ENCODE peak calls at places on chromosomes 5 and 9, in four cellular contexts. S, B, U and O are unnamed samples.

GRCh38 chr5:79242242-79243039 is 6.5 kb downstream of the JMY start:
- DNase-seq in S (no peak), B (no peak), U (no peak), O (no peak)

GRCh38 chr5:77768978-77769377 is 7.2 kb downstream of the TBCA start:
- DNase-seq in S (no peak), B (no peak), U (no peak), O (no peak)

GRCh38 chr9:137136926-137137607 is 1.9 kb upstream of the GRIN1 start:
- DNase-seq in S (no peak), B (no peak), U (peak), O (no peak)

GRCh38 chr5:93517828-93518227 is 63.2 kb downstream of the NR2F1-AS1 start:
- DNase-seq in S (no peak), B (no peak), U (no peak), O (no peak)

GRCh38 chr9:76599970-76600369 is 141.0 kb downstream of the GCNT1 start:
- DNase-seq in S (no peak), B (no peak), U (no peak), O (no peak)

GRCh38 chr9:129694265-129694664 is 28.8 kb downstream of the PRRX2 start:
- DNase-seq in S (no peak), B (no peak), U (no peak), O (no peak)

GRCh38 chr9:14441976-14442651 is 128.2 kb upstream of the NFIB start:
- DNase-seq in S (no peak), B (no peak), U (peak), O (no peak)

GRCh38 chr9:117664419-117664818 is 39.8 kb upstream of the TLR4 start:
- DNase-seq in S (no peak), B (no peak), U (no peak), O (no peak)

GRCh38 chr5:73031839-73032238 is 76.0 kb downstream of the FCHO2 start:
- DNase-seq in S (peak), B (no peak), U (no peak), O (peak)

GRCh38 chr5:90020575-90021535 is 388.7 kb downstream of the CETN3 start:
- DNase-seq in S (no peak), B (no peak), U (no peak), O (no peak)

GRCh38 chr9:114481789-114482188 is 23.5 kb downstream of the WHRN start:
- DNase-seq in S (no peak), B (no peak), U (no peak), O (no peak)

GRCh38 chr5:58902765-58903164 is 319.9 kb downstream of the RAB3C start:
- DNase-seq in S (no peak), B (no peak), U (no peak), O (no peak)

GRCh38 chr5:131622633-131623032 is 12.4 kb downstream of the RAPGEF6 start:
- DNase-seq in S (no peak), B (no peak), U (no peak), O (no peak)

GRCh38 chr9:133067006-133067405 is 5.2 kb downstream of the CEL start:
- DNase-seq in S (peak), B (no peak), U (no peak), O (peak)

GRCh38 chr9:97895695-97896332 is 26.5 kb downstream of the TRMO start:
- DNase-seq in S (no peak), B (no peak), U (peak), O (no peak)

GRCh38 chr5:10553476-10553875 is 10.4 kb upstream of the ANKRD33B start:
- DNase-seq in S (no peak), B (no peak), U (no peak), O (no peak)

GRCh38 chr9:106450549-106450948 is 412.4 kb upstream of the ZNF462 start:
- DNase-seq in S (no peak), B (no peak), U (no peak), O (peak)

GRCh38 chr5:15618938-15619337 is 119.0 kb downstream of the FBXL7 start:
- DNase-seq in S (no peak), B (no peak), U (no peak), O (no peak)

GRCh38 chr5:150723845-150724244 is 23.0 kb upstream of the RBM22 start:
- DNase-seq in S (no peak), B (no peak), U (no peak), O (no peak)

GRCh38 chr5:179802950-179803562 is 3.6 kb downstream of the MGAT4B start:
- DNase-seq in S (no peak), B (no peak), U (peak), O (no peak)

GRCh38 chr9:99130069-99130468 is 25.2 kb downstream of the TGFBR1 start:
- DNase-seq in S (no peak), B (no peak), U (peak), O (no peak)

GRCh38 chr5:107289030-107289714 is 381.6 kb downstream of the EFNA5 start:
- DNase-seq in S (no peak), B (no peak), U (no peak), O (no peak)

GRCh38 chr5:158824167-158824882 is 275.4 kb downstream of the EBF1 start:
- DNase-seq in S (no peak), B (no peak), U (no peak), O (no peak)

GRCh38 chr5:65766781-65767180 is 44.8 kb downstream of the NLN start:
- DNase-seq in S (no peak), B (no peak), U (no peak), O (no peak)

GRCh38 chr9:34647084-34647403 is 569 bp downstream of the GALT start:
- DNase-seq in S (no peak), B (no peak), U (no peak), O (no peak)

GRCh38 chr5:1772634-1773033 is 27.0 kb downstream of the MRPL36 start:
- DNase-seq in S (no peak), B (no peak), U (no peak), O (no peak)

GRCh38 chr9:79477241-79477830 is 94.4 kb upstream of the TLE4 start:
- DNase-seq in S (no peak), B (no peak), U (no peak), O (no peak)

GRCh38 chr5:172003750-172004149 is 2.7 kb downstream of the FBXW11 start:
- DNase-seq in S (no peak), B (no peak), U (no peak), O (no peak)